ENCODE peak calls at places on chromosomes 12 and 14, in five cellular contexts. One of them, this sample, is unnamed.

GRCh38 chr12:64212066-64212746 is 9.9 kb downstream of the KICS2 start:
- DNase-seq in GM12878: no peak
- DNase-seq in HepG2: no peak
- DNase-seq in K562: no peak
- DNase-seq in SK-N-SH: no peak
- DNase-seq in this sample: no peak

GRCh38 chr14:23646648-23647549 is 10.7 kb downstream of the DHRS2 start:
- DNase-seq in GM12878: no peak
- DNase-seq in HepG2: peak; percentile 76
- DNase-seq in K562: no peak
- DNase-seq in SK-N-SH: no peak
- DNase-seq in this sample: no peak

GRCh38 chr12:53052419-53053222 is 2.8 kb downstream of the TNS2 start:
- DNase-seq in GM12878: no peak
- DNase-seq in HepG2: no peak
- DNase-seq in K562: no peak
- DNase-seq in SK-N-SH: no peak
- DNase-seq in this sample: no peak

GRCh38 chr12:39441963-39442894 is 691 bp downstream of the KIF21A start:
- DNase-seq in GM12878: no peak
- DNase-seq in HepG2: peak; percentile 39
- DNase-seq in K562: peak; percentile 45
- DNase-seq in SK-N-SH: peak; percentile 57
- DNase-seq in this sample: no peak

GRCh38 chr14:83863042-83863441 is 1666.9 kb upstream of the FLRT2 start:
- DNase-seq in GM12878: no peak
- DNase-seq in HepG2: no peak
- DNase-seq in K562: no peak
- DNase-seq in SK-N-SH: no peak
- DNase-seq in this sample: no peak

GRCh38 chr14:21024668-21025373 is at the start of gene NDRG2:
- DNase-seq in GM12878: no peak
- DNase-seq in HepG2: peak; percentile 84
- DNase-seq in K562: peak; percentile 92
- DNase-seq in SK-N-SH: peak; percentile 95
- DNase-seq in this sample: no peak

GRCh38 chr14:22283000-22283399 is 306.0 kb downstream of the DAD1 start:
- DNase-seq in GM12878: no peak
- DNase-seq in HepG2: no peak
- DNase-seq in K562: no peak
- DNase-seq in SK-N-SH: no peak
- DNase-seq in this sample: no peak

GRCh38 chr12:1662761-1663439 is 28.0 kb upstream of the ADIPOR2 start:
- DNase-seq in GM12878: no peak
- DNase-seq in HepG2: no peak
- DNase-seq in K562: peak; percentile 67
- DNase-seq in SK-N-SH: peak; percentile 47
- DNase-seq in this sample: peak; percentile 87

DNA sequence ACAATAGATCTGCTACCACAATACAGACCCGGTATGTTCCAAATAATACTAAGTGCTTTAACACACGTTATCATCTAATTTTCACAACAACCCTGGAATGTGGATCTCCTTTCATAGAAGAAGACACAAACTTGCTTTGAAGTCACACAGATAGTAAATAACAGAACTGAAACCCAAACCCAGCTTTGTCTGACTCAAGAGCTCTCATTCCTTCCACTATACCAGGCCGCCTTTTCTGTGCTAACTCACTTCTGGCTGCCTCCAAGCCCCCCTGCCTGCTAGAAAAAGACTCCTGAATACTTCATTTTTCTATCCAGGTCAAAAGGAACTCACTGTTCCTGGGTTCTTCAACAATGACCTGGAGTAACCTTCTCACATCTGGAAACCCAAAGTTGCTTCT is 37.8 kb downstream of the PRPF40B start:
- DNase-seq in GM12878: no peak
- DNase-seq in HepG2: no peak
- DNase-seq in K562: no peak
- DNase-seq in SK-N-SH: no peak
- DNase-seq in this sample: no peak
- H3K4me1 ChIP-seq in GM12878: peaks cover 57% of the 10 kb centered on the region
- H3K4me1 ChIP-seq in HepG2: peaks cover 15% of the 10 kb centered on the region
- H3K4me1 ChIP-seq in K562: peaks cover 26% of the 10 kb centered on the region
- H3K4me1 ChIP-seq in SK-N-SH: peaks cover 20% of the 10 kb centered on the region
- H3K4me1 ChIP-seq in this sample: no peaks in the 10 kb centered on the region

DNA sequence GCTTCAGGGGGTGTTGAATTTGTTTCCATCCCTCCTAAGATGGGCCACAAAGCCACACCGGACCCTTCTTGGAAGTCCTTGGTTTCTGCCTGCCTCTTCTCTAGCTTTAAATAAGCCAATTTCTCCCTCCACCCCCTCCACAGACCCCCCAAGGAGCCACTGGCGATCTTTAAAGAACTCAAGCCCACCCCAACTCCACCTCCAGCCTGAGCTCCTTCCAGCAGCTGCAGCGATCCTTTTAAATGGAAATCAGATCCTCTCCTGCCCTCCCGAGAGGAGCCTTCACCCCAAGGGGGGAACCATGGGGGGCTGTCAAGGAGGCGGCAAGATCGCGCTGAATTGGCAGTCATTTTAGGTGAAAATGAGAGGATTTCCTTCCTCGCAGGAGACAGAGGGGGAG is 133.0 kb downstream of the NCOR2 start:
- DNase-seq in GM12878: no peak
- DNase-seq in HepG2: no peak
- DNase-seq in K562: no peak
- DNase-seq in SK-N-SH: no peak
- DNase-seq in this sample: no peak
- H3K9ac ChIP-seq in GM12878: no peak overlapping the region
- H3K9ac ChIP-seq in HepG2: no peak overlapping the region
- H3K9ac ChIP-seq in K562: no peak overlapping the region
- H3K9ac ChIP-seq in SK-N-SH: no peak overlapping the region
- H3K9ac ChIP-seq in this sample: no peak overlapping the region

GRCh38 chr14:102902523-102903247 is 19.8 kb upstream of the AMN start:
- DNase-seq in GM12878: no peak
- DNase-seq in HepG2: no peak
- DNase-seq in K562: no peak
- DNase-seq in SK-N-SH: peak; percentile 16
- DNase-seq in this sample: no peak
- TF ChIP-seq REST in GM12878: no peak
- TF ChIP-seq REST in HepG2: no peak
- TF ChIP-seq REST in K562: no peak
- TF ChIP-seq REST in SK-N-SH: no peak
- TF ChIP-seq REST in this sample: no peak

GRCh38 chr12:47817272-47818006 is 2.3 kb downstream of the HDAC7 start:
- DNase-seq in GM12878: no peak
- DNase-seq in HepG2: peak; percentile 50
- DNase-seq in K562: no peak
- DNase-seq in SK-N-SH: no peak
- DNase-seq in this sample: no peak
- H3K4me1 ChIP-seq in GM12878: peaks cover 47% of the 10 kb centered on the region
- H3K4me1 ChIP-seq in HepG2: peaks cover 52% of the 10 kb centered on the region
- H3K4me1 ChIP-seq in K562: peaks cover 62% of the 10 kb centered on the region
- H3K4me1 ChIP-seq in SK-N-SH: peaks cover 57% of the 10 kb centered on the region
- H3K4me1 ChIP-seq in this sample: peaks cover 90% of the 10 kb centered on the region

GRCh38 chr12:6336859-6337744 is 4.8 kb downstream of the TNFRSF1A start:
- DNase-seq in GM12878: no peak
- DNase-seq in HepG2: no peak
- DNase-seq in K562: peak; percentile 50
- DNase-seq in SK-N-SH: no peak
- DNase-seq in this sample: no peak

GRCh38 chr12:6335451-6336078 is 6.3 kb downstream of the TNFRSF1A start:
- DNase-seq in GM12878: peak; percentile 60
- DNase-seq in HepG2: peak; percentile 90
- DNase-seq in K562: peak; percentile 76
- DNase-seq in SK-N-SH: peak; percentile 74
- DNase-seq in this sample: no peak

GRCh38 chr12:6336079-6336858 is 5.6 kb downstream of the TNFRSF1A start:
- DNase-seq in GM12878: no peak
- DNase-seq in HepG2: peak; percentile 94
- DNase-seq in K562: peak; percentile 90
- DNase-seq in SK-N-SH: peak; percentile 74
- DNase-seq in this sample: peak; percentile 96

GRCh38 chr12:6338955-6339761 is 2.7 kb downstream of the TNFRSF1A start:
- DNase-seq in GM12878: no peak
- DNase-seq in HepG2: no peak
- DNase-seq in K562: no peak
- DNase-seq in SK-N-SH: no peak
- DNase-seq in this sample: no peak

GRCh38 chr12:6337958-6338406 is 3.9 kb downstream of the TNFRSF1A start:
- DNase-seq in GM12878: no peak
- DNase-seq in HepG2: peak; percentile 30
- DNase-seq in K562: no peak
- DNase-seq in SK-N-SH: no peak
- DNase-seq in this sample: no peak
- H3K9ac ChIP-seq in GM12878: no peak overlapping the region
- H3K9ac ChIP-seq in HepG2: peak overlapping the region; percentile 95
- H3K9ac ChIP-seq in K562: peak overlapping the region; percentile 93
- H3K9ac ChIP-seq in SK-N-SH: no peak overlapping the region
- H3K9ac ChIP-seq in this sample: peak overlapping the region; percentile 90

GRCh38 chr14:68306934-68307758 is 485.7 kb downstream of the ZFP36L1 start:
- DNase-seq in GM12878: no peak
- DNase-seq in HepG2: peak; percentile 48
- DNase-seq in K562: no peak
- DNase-seq in SK-N-SH: no peak
- DNase-seq in this sample: peak; percentile 21
- TF ChIP-seq REST in GM12878: no peak
- TF ChIP-seq REST in HepG2: no peak
- TF ChIP-seq REST in K562: no peak
- TF ChIP-seq REST in SK-N-SH: no peak
- TF ChIP-seq REST in this sample: no peak

DNA sequence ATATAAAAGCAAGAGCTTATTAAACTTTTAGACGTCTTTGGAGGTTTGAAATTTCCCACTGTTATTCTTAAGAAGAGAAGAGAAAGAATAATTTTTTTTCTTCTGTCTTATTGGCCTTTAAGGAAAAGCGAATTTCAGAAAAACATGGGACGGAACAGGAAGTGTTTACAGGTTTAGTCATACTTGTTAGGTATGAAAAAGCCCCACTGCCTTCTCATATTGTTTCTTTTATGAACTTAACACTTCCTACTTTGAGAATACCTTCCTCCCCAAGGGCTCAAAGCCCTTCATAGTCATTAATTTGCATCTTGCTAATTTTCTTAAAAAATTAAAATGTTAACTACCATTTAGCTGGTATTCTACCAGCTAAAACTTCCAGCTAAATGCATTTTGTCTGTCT is 82.0 kb downstream of the ETV6 start:
- DNase-seq in GM12878: no peak
- DNase-seq in HepG2: no peak
- DNase-seq in K562: no peak
- DNase-seq in SK-N-SH: no peak
- DNase-seq in this sample: no peak
- H3K4me1 ChIP-seq in GM12878: peaks cover 83% of the 10 kb centered on the region
- H3K4me1 ChIP-seq in HepG2: peaks cover 18% of the 10 kb centered on the region
- H3K4me1 ChIP-seq in K562: no peaks in the 10 kb centered on the region
- H3K4me1 ChIP-seq in SK-N-SH: no peaks in the 10 kb centered on the region
- H3K4me1 ChIP-seq in this sample: peaks cover 34% of the 10 kb centered on the region